ENCODE peak calls at places on chromosomes 13 and 19, in nine cellular contexts. N is esophagus muscularis mucosa; W is body of pancreas; V is adrenal gland; A is CD8-positive, alpha-beta T cell; F is tibial nerve; U is PC-3; G is left ventricle myocardium inferior; J is transverse colon. R is an unnamed sample. For H3K4me1, the result is how much of the 10 kb centered on the place peaks cover.

GRCh38 chr13:19940106-19940505 is 18.4 kb upstream of the ZMYM2 start:
- DNase-seq in F (no peak), W (no peak), U (no peak), V (no peak), G (no peak), N (no peak), J (no peak), A (no peak), R (no peak)

GRCh38 chr13:34414616-34415015 is 527.5 kb upstream of the NBEA start:
- DNase-seq in A (no peak), U (no peak), G (no peak), W (no peak), J (no peak), N (no peak), V (no peak), F (no peak), R (no peak)

GRCh38 chr19:19866599-19867248 is 1.0 kb downstream of the ZNF253 start:
- DNase-seq in G (no peak), A (peak), W (peak), V (peak), F (no peak), U (no peak), N (no peak), J (peak), R (peak)

GRCh38 chr19:45189971-45190370 is 11.4 kb downstream of the BLOC1S3 start:
- DNase-seq in W (no peak), G (no peak), N (no peak), J (no peak), A (no peak), F (no peak), V (no peak), U (no peak), R (no peak)

GRCh38 chr19:8640402-8641004 is 10.1 kb downstream of the NFILZ start:
- DNase-seq in J (peak), V (peak), N (no peak), W (no peak), F (peak), U (no peak), A (no peak), G (peak), R (peak)

GRCh38 chr13:108789476-108789875 is 160.1 kb downstream of the MYO16 start:
- DNase-seq in W (no peak), V (no peak), N (no peak), A (no peak), G (no peak), J (no peak), F (no peak), U (no peak), R (no peak)

GRCh38 chr13:98576215-98576945 is 527 bp downstream of the STK24 start:
- DNase-seq in W (peak), V (peak), N (no peak), A (no peak), J (peak), F (peak), U (no peak), G (peak), R (peak)

GRCh38 chr19:8585894-8586750 is 8.9 kb upstream of the MYO1F start:
- DNase-seq in J (peak), G (peak), N (no peak), A (peak), W (peak), V (peak), F (no peak), U (peak), R (peak)

GRCh38 chr13:44311011-44311481 is 62.6 kb upstream of the SERP2 start:
- DNase-seq in F (no peak), W (no peak), V (no peak), G (no peak), J (no peak), N (no peak), A (no peak), U (peak), R (no peak)

GRCh38 chr19:15463865-15464371 is 426 bp downstream of the RASAL3 start:
- DNase-seq in W (no peak), U (no peak), V (no peak), A (peak), G (no peak), J (peak), N (no peak), F (no peak), R (no peak)

GRCh38 chr19:3179739-3180293 is 1.2 kb downstream of the S1PR4 start:
- DNase-seq in V (no peak), N (no peak), J (no peak), U (no peak), W (no peak), G (no peak), A (no peak), F (no peak), R (no peak)

GRCh38 chr13:113052971-113053370 is 52.6 kb upstream of the F7 start:
- DNase-seq in W (no peak), F (no peak), G (no peak), A (no peak), V (no peak), N (no peak), U (no peak), J (no peak), R (no peak)

GRCh38 chr19:53101518-53101917 is 1.7 kb downstream of the ZNF160 start:
- DNase-seq in F (no peak), V (no peak), W (no peak), N (no peak), J (no peak), G (no peak), U (peak), A (no peak), R (no peak)

GRCh38 chr19:41626877-41627276 is at the start of gene CEACAM4:
- DNase-seq in G (peak), J (no peak), F (peak), W (no peak), N (peak), A (no peak), U (no peak), V (peak), R (no peak)

GRCh38 chr19:32865326-32865725 is 4.2 kb downstream of the SLC7A9 start:
- DNase-seq in V (no peak), J (no peak), A (no peak), U (no peak), W (no peak), N (no peak), F (no peak), G (no peak), R (no peak)

GRCh38 chr19:33490041-33490451 is 31.5 kb downstream of the PEPD start:
- DNase-seq in N (no peak), F (no peak), U (no peak), J (no peak), W (no peak), G (no peak), A (no peak), V (no peak), R (no peak)

GRCh38 chr19:4737955-4738580 is 14.4 kb upstream of the DPP9 start:
- DNase-seq in W (no peak), F (no peak), N (no peak), U (no peak), V (no peak), G (no peak), A (no peak), J (no peak), R (no peak)
- TF ChIP-seq CTCF in W (no peak), F (no peak), N (no peak), U (no peak), V (no peak), G (no peak), A (no peak), J (no peak), R (no peak)

DNA sequence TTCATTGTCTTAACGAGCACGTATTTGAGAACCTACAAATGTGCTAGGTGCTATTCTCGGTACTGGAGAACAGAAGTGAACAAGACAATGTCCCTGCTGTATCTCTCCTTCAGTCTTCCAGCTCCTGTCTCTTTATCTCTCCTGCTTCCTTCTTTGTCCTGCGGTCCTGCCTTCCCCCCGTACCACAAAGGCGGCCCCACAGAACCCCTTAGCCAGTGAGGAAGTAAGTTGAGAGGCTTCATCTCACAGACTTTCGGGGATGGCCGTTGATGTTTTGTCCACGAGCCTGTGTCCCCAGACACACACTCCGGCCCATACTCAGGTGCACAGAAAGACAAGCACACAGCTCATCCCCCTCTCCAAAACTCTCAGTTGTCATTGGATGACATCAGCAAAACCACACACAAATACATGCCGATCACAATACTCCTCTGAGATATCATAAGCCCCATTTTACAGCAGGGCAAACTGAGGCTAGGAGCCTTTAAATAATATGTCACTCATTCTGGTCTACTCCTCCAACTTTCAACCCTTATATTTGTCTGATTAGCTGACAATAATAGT is 499 bp upstream of the SWSAP1 start:
- DNase-seq in J (no peak), A (no peak), V (no peak), W (no peak), F (no peak), U (no peak), G (no peak), N (no peak), R (no peak)
- H3K4me3 ChIP-seq in J (peak), A (peak), V (no peak), W (no peak), F (peak), U (peak), G (peak), N (peak), R (peak)

GRCh38 chr19:18415177-18415867 is 3.9 kb upstream of the SSBP4 start:
- DNase-seq in N (no peak), F (peak), A (no peak), G (peak), J (peak), U (no peak), V (peak), W (no peak), R (peak)

GRCh38 chr19:18412610-18413239 is 6.5 kb upstream of the SSBP4 start:
- DNase-seq in W (no peak), V (no peak), N (no peak), F (no peak), A (no peak), J (no peak), U (no peak), G (no peak), R (no peak)

GRCh38 chr19:18417250-18418033 is 1.8 kb upstream of the SSBP4 start:
- DNase-seq in V (peak), U (peak), F (no peak), W (peak), G (peak), N (no peak), A (no peak), J (peak), R (peak)

GRCh38 chr19:18416778-18417249 is 2.4 kb upstream of the SSBP4 start:
- DNase-seq in G (peak), V (peak), N (peak), F (peak), J (peak), A (peak), U (peak), W (peak), R (peak)

GRCh38 chr19:18414504-18415176 is 4.6 kb upstream of the SSBP4 start:
- DNase-seq in W (no peak), N (no peak), G (peak), U (no peak), A (no peak), J (no peak), V (peak), F (no peak), R (no peak)
- H3K4me1 ChIP-seq in W (under half), N (under half), G (half or more), U (under half), A (half or more), J (half or more), V (under half), F (under half), R (under half)

DNA sequence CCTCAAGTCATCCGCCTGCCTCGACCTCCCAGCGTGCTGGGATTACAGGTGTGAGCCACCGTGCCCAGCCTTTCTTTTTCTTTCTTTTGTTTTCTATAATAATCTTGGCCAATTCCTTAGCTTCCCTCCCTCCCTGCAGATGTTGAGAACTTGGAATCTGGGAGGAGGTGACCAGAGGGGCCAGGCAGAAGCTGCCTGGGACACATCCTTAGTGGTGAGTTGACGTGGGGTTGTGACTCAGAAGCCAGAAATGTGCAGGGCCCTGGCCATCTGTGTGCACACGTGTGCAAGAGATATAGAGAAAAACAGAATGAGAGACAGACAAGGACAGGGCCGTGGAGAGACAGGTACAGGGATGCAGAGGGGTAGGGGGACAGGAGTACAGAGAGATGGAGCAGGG is 154.3 kb downstream of the SIPA1L3 start:
- DNase-seq in G (no peak), N (no peak), F (no peak), A (no peak), J (no peak), U (peak), V (no peak), W (no peak), R (no peak)
- TF ChIP-seq CTCF in G (no peak), N (no peak), F (no peak), A (no peak), J (no peak), U (no peak), V (no peak), W (no peak), R (no peak)